ENCODE peak calls at places on chromosome 15, in five cellular contexts. One of them, this sample, is unnamed.

GRCh38 chr15:73654659-73655058 is 21.5 kb upstream of the NPTN start:
- DNase-seq in NCI-H1105: no peak
- DNase-seq in endothelial cell: no peak
- DNase-seq in RPMI8226: no peak
- DNase-seq in fibroblast of mammary gland: no peak
- DNase-seq in this sample: no peak

GRCh38 chr15:58771621-58772235 is 626 bp downstream of the MINDY2 start:
- DNase-seq in endothelial cell: no peak
- DNase-seq in NCI-H1105: peak; percentile 40
- DNase-seq in fibroblast of mammary gland: no peak
- DNase-seq in RPMI8226: peak; percentile 35
- DNase-seq in this sample: peak; percentile 58

GRCh38 chr15:63523306-63523990 is 19.1 kb downstream of the USP3 start:
- DNase-seq in NCI-H1105: no peak
- DNase-seq in endothelial cell: no peak
- DNase-seq in RPMI8226: no peak
- DNase-seq in fibroblast of mammary gland: no peak
- DNase-seq in this sample: no peak

GRCh38 chr15:48415036-48415886 is 84.0 kb downstream of the DUT start:
- DNase-seq in NCI-H1105: no peak
- DNase-seq in fibroblast of mammary gland: peak; percentile 87
- DNase-seq in RPMI8226: no peak
- DNase-seq in endothelial cell: no peak
- DNase-seq in this sample: peak; percentile 65

GRCh38 chr15:50128266-50128665 is 9.2 kb upstream of the ATP8B4 start:
- DNase-seq in NCI-H1105: no peak
- DNase-seq in endothelial cell: no peak
- DNase-seq in fibroblast of mammary gland: no peak
- DNase-seq in RPMI8226: peak; percentile 42
- DNase-seq in this sample: peak; percentile 31

GRCh38 chr15:90531147-90531546 is 1.4 kb downstream of the CRTC3 start:
- DNase-seq in endothelial cell: no peak
- DNase-seq in fibroblast of mammary gland: no peak
- DNase-seq in NCI-H1105: no peak
- DNase-seq in RPMI8226: no peak
- DNase-seq in this sample: no peak

GRCh38 chr15:43881944-43882343 is 55.1 kb downstream of the WDR76 start:
- DNase-seq in fibroblast of mammary gland: no peak
- DNase-seq in endothelial cell: peak; percentile 38
- DNase-seq in NCI-H1105: no peak
- DNase-seq in RPMI8226: no peak
- DNase-seq in this sample: peak; percentile 36

GRCh38 chr15:76199106-76200082 is 111.9 kb downstream of the ETFA start:
- DNase-seq in fibroblast of mammary gland: peak; percentile 93
- DNase-seq in NCI-H1105: no peak
- DNase-seq in endothelial cell: no peak
- DNase-seq in RPMI8226: no peak
- DNase-seq in this sample: no peak

GRCh38 chr15:40308844-40309189 is 1.1 kb upstream of the PLCB2 start:
- DNase-seq in NCI-H1105: no peak
- DNase-seq in RPMI8226: no peak
- DNase-seq in endothelial cell: no peak
- DNase-seq in fibroblast of mammary gland: no peak
- DNase-seq in this sample: no peak

GRCh38 chr15:70054884-70055387 is 42.8 kb downstream of the TLE3 start:
- DNase-seq in endothelial cell: no peak
- DNase-seq in RPMI8226: peak; percentile 28
- DNase-seq in fibroblast of mammary gland: no peak
- DNase-seq in NCI-H1105: no peak
- DNase-seq in this sample: no peak

GRCh38 chr15:79370716-79371115 is 59.8 kb downstream of the TMED3 start:
- DNase-seq in RPMI8226: no peak
- DNase-seq in fibroblast of mammary gland: peak; percentile 25
- DNase-seq in endothelial cell: no peak
- DNase-seq in NCI-H1105: no peak
- DNase-seq in this sample: no peak

GRCh38 chr15:62486041-62486440 is 321.0 kb upstream of the C2CD4B start:
- DNase-seq in NCI-H1105: no peak
- DNase-seq in RPMI8226: no peak
- DNase-seq in endothelial cell: no peak
- DNase-seq in fibroblast of mammary gland: no peak
- DNase-seq in this sample: no peak

GRCh38 chr15:68187559-68187958 is 17.6 kb downstream of the CALML4 start:
- DNase-seq in RPMI8226: peak; percentile 27
- DNase-seq in fibroblast of mammary gland: peak; percentile 90
- DNase-seq in endothelial cell: no peak
- DNase-seq in NCI-H1105: peak; percentile 92
- DNase-seq in this sample: peak; percentile 80

GRCh38 chr15:41205315-41205714 is 25.2 kb downstream of the EXD1 start:
- DNase-seq in NCI-H1105: no peak
- DNase-seq in endothelial cell: no peak
- DNase-seq in RPMI8226: no peak
- DNase-seq in fibroblast of mammary gland: peak; percentile 7
- DNase-seq in this sample: no peak

GRCh38 chr15:42471002-42471401 is 19.9 kb downstream of the ZNF106 start:
- DNase-seq in RPMI8226: no peak
- DNase-seq in NCI-H1105: no peak
- DNase-seq in endothelial cell: no peak
- DNase-seq in fibroblast of mammary gland: no peak
- DNase-seq in this sample: no peak

GRCh38 chr15:98996619-98997018 is 11.0 kb downstream of the PGPEP1L start:
- DNase-seq in RPMI8226: no peak
- DNase-seq in NCI-H1105: no peak
- DNase-seq in fibroblast of mammary gland: no peak
- DNase-seq in endothelial cell: no peak
- DNase-seq in this sample: no peak

GRCh38 chr15:100725121-100726069 is 123.0 kb downstream of the ASB7 start:
- DNase-seq in NCI-H1105: no peak
- DNase-seq in fibroblast of mammary gland: peak; percentile 91
- DNase-seq in endothelial cell: no peak
- DNase-seq in RPMI8226: no peak
- DNase-seq in this sample: no peak

GRCh38 chr15:65925338-65925737 is 56.0 kb downstream of the RAB11A start:
- DNase-seq in RPMI8226: no peak
- DNase-seq in fibroblast of mammary gland: no peak
- DNase-seq in endothelial cell: no peak
- DNase-seq in NCI-H1105: no peak
- DNase-seq in this sample: no peak

GRCh38 chr15:65409284-65409631 is 13.5 kb downstream of the IGDCC4 start:
- DNase-seq in endothelial cell: no peak
- DNase-seq in RPMI8226: no peak
- DNase-seq in fibroblast of mammary gland: peak; percentile 100
- DNase-seq in NCI-H1105: no peak
- DNase-seq in this sample: no peak

GRCh38 chr15:48427960-48428547 is 96.8 kb downstream of the DUT start:
- DNase-seq in RPMI8226: no peak
- DNase-seq in fibroblast of mammary gland: peak; percentile 80
- DNase-seq in endothelial cell: no peak
- DNase-seq in NCI-H1105: no peak
- DNase-seq in this sample: no peak

GRCh38 chr15:81002254-81003022 is 1.7 kb downstream of the TLNRD1 start:
- DNase-seq in endothelial cell: peak; percentile 26
- DNase-seq in NCI-H1105: no peak
- DNase-seq in RPMI8226: peak; percentile 67
- DNase-seq in fibroblast of mammary gland: no peak
- DNase-seq in this sample: peak; percentile 39

GRCh38 chr15:89243046-89243690 is 611 bp upstream of the FANCI start:
- DNase-seq in fibroblast of mammary gland: peak; percentile 53
- DNase-seq in NCI-H1105: no peak
- DNase-seq in endothelial cell: no peak
- DNase-seq in RPMI8226: peak; percentile 15
- DNase-seq in this sample: no peak

GRCh38 chr15:76904461-76905012 is 603 bp downstream of the SCAPER start:
- DNase-seq in NCI-H1105: peak; percentile 7
- DNase-seq in RPMI8226: no peak
- DNase-seq in endothelial cell: peak; percentile 17
- DNase-seq in fibroblast of mammary gland: peak; percentile 27
- DNase-seq in this sample: peak; percentile 57

GRCh38 chr15:99324082-99324620 is 72.9 kb downstream of the LRRC28 start:
- DNase-seq in NCI-H1105: no peak
- DNase-seq in fibroblast of mammary gland: peak; percentile 89
- DNase-seq in endothelial cell: no peak
- DNase-seq in RPMI8226: no peak
- DNase-seq in this sample: no peak

GRCh38 chr15:33834892-33835730 is 133.2 kb upstream of the CHRM5 start:
- DNase-seq in fibroblast of mammary gland: no peak
- DNase-seq in NCI-H1105: no peak
- DNase-seq in RPMI8226: no peak
- DNase-seq in endothelial cell: no peak
- DNase-seq in this sample: no peak

GRCh38 chr15:58900628-58901027 is 32.9 kb downstream of the SLTM start:
- DNase-seq in NCI-H1105: no peak
- DNase-seq in RPMI8226: no peak
- DNase-seq in fibroblast of mammary gland: no peak
- DNase-seq in endothelial cell: no peak
- DNase-seq in this sample: no peak

GRCh38 chr15:27815035-27815434 is 284.1 kb downstream of the OCA2 start:
- DNase-seq in NCI-H1105: no peak
- DNase-seq in endothelial cell: no peak
- DNase-seq in RPMI8226: no peak
- DNase-seq in fibroblast of mammary gland: no peak
- DNase-seq in this sample: no peak

GRCh38 chr15:37095197-37095992 is 5.0 kb downstream of the MEIS2 start:
- DNase-seq in fibroblast of mammary gland: no peak
- DNase-seq in RPMI8226: no peak
- DNase-seq in NCI-H1105: no peak
- DNase-seq in endothelial cell: peak; percentile 55
- DNase-seq in this sample: no peak

GRCh38 chr15:41772720-41773331 is 1.5 kb upstream of the MAPKBP1 start:
- DNase-seq in RPMI8226: peak; percentile 60
- DNase-seq in endothelial cell: peak; percentile 60
- DNase-seq in NCI-H1105: peak; percentile 7
- DNase-seq in fibroblast of mammary gland: peak; percentile 78
- DNase-seq in this sample: peak; percentile 88

GRCh38 chr15:26889298-26889898 is 22.5 kb downstream of the GABRA5 start:
- DNase-seq in RPMI8226: peak; percentile 53
- DNase-seq in NCI-H1105: peak; percentile 26
- DNase-seq in endothelial cell: peak; percentile 55
- DNase-seq in fibroblast of mammary gland: peak; percentile 78
- DNase-seq in this sample: peak; percentile 91

GRCh38 chr15:96887730-96888129 is 557.2 kb downstream of the NR2F2 start:
- DNase-seq in NCI-H1105: no peak
- DNase-seq in fibroblast of mammary gland: peak; percentile 38
- DNase-seq in endothelial cell: no peak
- DNase-seq in RPMI8226: no peak
- DNase-seq in this sample: peak; percentile 30

This sample was measured in HT-29.